ENCODE peak calls at places on chromosome 1, in ten cellular contexts. S, K, W, T, A, X, V, D, L and B are unnamed samples.
A peak's percentile ranks its signal among the peaks of the same experiment; 100 is the strongest.

GRCh38 chr1:107788189-107788588 is 176.8 kb downstream of the VAV3 start:
- DNase-seq in S (no peak), K (no peak), W (no peak), T (no peak), A (no peak), X (no peak), V (no peak), D (no peak), L (no peak), B (no peak)

GRCh38 chr1:220094016-220094911 is at the start of gene IARS2:
- DNase-seq in S (peak; percentile 32), K (peak; percentile 97), W (peak; percentile 94), T (peak; percentile 16), A (peak; percentile 24), X (peak; percentile 84), V (peak; percentile 94), D (peak; percentile 58), L (peak; percentile 85), B (peak; percentile 63)

GRCh38 chr1:29990304-29990703 is 733.1 kb downstream of the MATN1 start:
- DNase-seq in S (no peak), K (no peak), W (no peak), T (no peak), A (no peak), X (no peak), V (no peak), D (no peak), L (no peak), B (no peak)

GRCh38 chr1:226728448-226728847 is 10.6 kb downstream of the ITPKB start:
- DNase-seq in S (no peak), K (no peak), W (no peak), T (no peak), A (no peak), X (no peak), V (no peak), D (no peak), L (no peak), B (no peak)

GRCh38 chr1:185895208-185895900 is 161.2 kb downstream of the HMCN1 start:
- DNase-seq in S (no peak), K (no peak), W (no peak), T (no peak), A (no peak), X (peak; percentile 35), V (no peak), D (no peak), L (peak; percentile 40), B (no peak)

GRCh38 chr1:209383422-209383821 is 200.1 kb upstream of the CAMK1G start:
- DNase-seq in S (no peak), K (no peak), W (peak; percentile 84), T (no peak), A (no peak), X (no peak), V (no peak), D (no peak), L (no peak), B (no peak)

GRCh38 chr1:169873582-169874200 is 20.0 kb downstream of the SCYL3 start:
- DNase-seq in S (no peak), K (no peak), W (peak; percentile 54), T (no peak), A (no peak), X (no peak), V (no peak), D (no peak), L (no peak), B (no peak)

GRCh38 chr1:232509570-232509969 is 120.4 kb downstream of the SIPA1L2 start:
- DNase-seq in S (no peak), K (no peak), W (no peak), T (no peak), A (no peak), X (peak; percentile 53), V (no peak), D (no peak), L (peak; percentile 12), B (peak; percentile 28)

GRCh38 chr1:46613661-46614603 is 2.7 kb downstream of the MOB3C start:
- DNase-seq in S (no peak), K (peak; percentile 92), W (peak; percentile 39), T (peak; percentile 31), A (no peak), X (peak; percentile 83), V (peak; percentile 97), D (peak; percentile 13), L (peak; percentile 72), B (no peak)

GRCh38 chr1:46614604-46614984 is 2.0 kb downstream of the MOB3C start:
- DNase-seq in S (no peak), K (no peak), W (no peak), T (no peak), A (no peak), X (no peak), V (no peak), D (no peak), L (no peak), B (no peak)

GRCh38 chr1:46611691-46612221 is 4.9 kb downstream of the MOB3C start:
- DNase-seq in S (no peak), K (no peak), W (peak; percentile 97), T (no peak), A (no peak), X (no peak), V (peak; percentile 59), D (no peak), L (peak; percentile 13), B (no peak)

GRCh38 chr1:46615088-46615487 is 1.5 kb downstream of the MOB3C start:
- DNase-seq in S (no peak), K (no peak), W (no peak), T (no peak), A (no peak), X (no peak), V (no peak), D (no peak), L (no peak), B (no peak)

DNA sequence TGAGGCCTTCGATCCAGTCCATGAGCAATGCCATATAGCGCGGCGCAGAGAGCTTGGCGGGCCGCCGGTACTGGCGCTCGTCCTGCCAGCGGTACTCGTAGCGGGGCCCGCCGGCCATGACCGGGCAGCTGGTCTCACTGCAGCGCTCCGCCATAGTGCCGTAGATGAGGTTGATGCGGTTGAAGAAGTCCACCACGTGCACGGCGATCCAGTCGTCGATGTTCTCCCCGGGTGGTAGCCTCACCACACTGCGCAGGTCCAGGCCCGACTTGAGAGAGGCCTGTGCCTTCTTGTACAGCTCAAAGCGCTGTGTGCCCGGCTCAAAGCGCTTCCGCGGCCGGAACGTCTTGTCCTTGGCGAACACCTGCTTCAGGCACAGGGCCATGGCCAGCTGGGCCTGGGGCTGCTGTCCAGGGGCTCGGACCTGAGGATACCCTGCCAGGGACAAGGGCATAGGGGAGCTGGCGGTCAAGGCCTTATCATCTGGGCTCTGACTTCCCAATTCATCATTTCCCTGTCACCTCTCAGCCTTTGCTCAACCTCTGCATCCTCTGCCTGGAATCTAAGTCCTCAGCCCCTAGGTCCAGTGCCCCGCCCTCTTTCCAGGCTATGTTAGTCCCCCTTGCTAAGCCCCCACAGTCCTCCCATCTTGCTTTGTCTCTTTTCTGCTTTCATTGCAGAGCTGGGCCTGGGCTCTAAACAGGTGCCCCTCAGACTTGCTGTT is 3.5 kb downstream of the MOB3C start:
- DNase-seq in S (no peak), K (no peak), W (no peak), T (no peak), A (no peak), X (no peak), V (peak; percentile 92), D (no peak), L (no peak), B (no peak)
- H3K4me3 ChIP-seq in S (no peak overlapping the region), K (peak overlapping the region; percentile 39), W (no peak overlapping the region), T (peak overlapping the region; percentile 39), A (no peak overlapping the region), X (no peak overlapping the region), V (peak overlapping the region; percentile 46), D (no peak overlapping the region), L (no peak overlapping the region), B (no peak overlapping the region)

GRCh38 chr1:998905-999796 is 746 bp downstream of the HES4 start:
- DNase-seq in S (no peak), K (peak; percentile 71), W (peak; percentile 65), T (no peak), A (no peak), X (peak; percentile 46), V (peak; percentile 63), D (no peak), L (peak; percentile 37), B (no peak)

GRCh38 chr1:998051-998821 is 1.7 kb downstream of the HES4 start:
- DNase-seq in S (no peak), K (peak; percentile 67), W (no peak), T (no peak), A (no peak), X (no peak), V (peak; percentile 50), D (no peak), L (no peak), B (no peak)

GRCh38 chr1:1000357-1001056 is 610 bp upstream of the HES4 start:
- DNase-seq in S (no peak), K (peak; percentile 90), W (peak; percentile 90), T (no peak), A (peak; percentile 29), X (peak; percentile 93), V (peak; percentile 85), D (peak; percentile 60), L (peak; percentile 85), B (peak; percentile 70)

GRCh38 chr1:1001057-1001630 is 1.2 kb upstream of the HES4 start:
- DNase-seq in S (no peak), K (peak; percentile 73), W (no peak), T (no peak), A (no peak), X (no peak), V (peak; percentile 53), D (no peak), L (no peak), B (no peak)

DNA sequence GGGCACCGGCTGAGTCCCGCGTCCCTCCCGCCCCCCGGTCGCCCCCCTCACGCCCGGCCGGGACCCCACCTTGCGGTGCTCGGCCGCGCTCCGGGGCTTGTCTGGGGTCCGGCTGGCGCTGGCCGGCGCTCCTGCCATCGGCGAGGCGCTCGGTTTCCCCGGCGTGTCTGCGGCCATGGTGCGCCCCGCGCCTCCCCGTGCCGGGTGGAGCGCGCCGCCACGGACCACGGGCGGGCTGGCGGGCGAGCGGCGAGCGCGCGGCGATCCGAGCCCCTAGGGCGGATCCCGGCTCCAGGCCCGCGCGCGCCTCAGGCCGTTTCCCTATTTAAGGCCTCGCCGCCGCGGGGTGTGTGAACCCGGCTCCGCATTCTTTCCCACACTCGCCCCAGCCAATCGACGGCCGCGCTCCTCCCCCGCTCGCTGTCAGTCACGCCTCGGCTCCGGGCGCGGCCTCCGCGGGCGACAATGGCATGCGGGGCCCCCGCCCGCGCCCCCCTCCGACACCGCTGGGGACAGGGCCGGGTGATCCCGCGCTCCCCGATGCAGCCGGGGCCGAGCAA is at the start of gene HES4:
- DNase-seq in S (no peak), K (peak; percentile 96), W (peak; percentile 97), T (no peak), A (peak; percentile 56), X (peak; percentile 94), V (peak; percentile 90), D (peak; percentile 77), L (peak; percentile 93), B (peak; percentile 76)
- H3K4me3 ChIP-seq in S (peak within 1 kb of the TSS; percentile 54), K (peak within 1 kb of the TSS; percentile 59), W (peak within 1 kb of the TSS; percentile 93), T (peak within 1 kb of the TSS; percentile 75), A (peak within 1 kb of the TSS; percentile 50), X (peak within 1 kb of the TSS; percentile 70), V (peak within 1 kb of the TSS; percentile 81), D (peak within 1 kb of the TSS; percentile 56), L (peak within 1 kb of the TSS; percentile 64), B (peak within 1 kb of the TSS; percentile 60)

GRCh38 chr1:178487070-178487615 is 9.6 kb downstream of the CLEC20A start:
- DNase-seq in S (no peak), K (no peak), W (no peak), T (no peak), A (no peak), X (no peak), V (no peak), D (no peak), L (no peak), B (no peak)

GRCh38 chr1:178485467-178486098 is 11.2 kb downstream of the CLEC20A start:
- DNase-seq in S (no peak), K (no peak), W (no peak), T (no peak), A (no peak), X (peak; percentile 13), V (no peak), D (no peak), L (peak; percentile 39), B (no peak)

GRCh38 chr1:178488393-178488792 is 8.4 kb downstream of the CLEC20A start:
- DNase-seq in S (no peak), K (no peak), W (no peak), T (no peak), A (no peak), X (no peak), V (no peak), D (no peak), L (no peak), B (no peak)

GRCh38 chr1:178484698-178485225 is 12.0 kb downstream of the CLEC20A start:
- DNase-seq in S (no peak), K (no peak), W (no peak), T (no peak), A (no peak), X (no peak), V (no peak), D (no peak), L (peak; percentile 25), B (no peak)

GRCh38 chr1:178486100-178487069 is 10.4 kb downstream of the CLEC20A start:
- DNase-seq in S (no peak), K (no peak), W (no peak), T (no peak), A (no peak), X (no peak), V (no peak), D (no peak), L (no peak), B (no peak)
- H3K4me3 ChIP-seq in S (no peak overlapping the region), K (peak overlapping the region; percentile 40), W (no peak overlapping the region), T (peak overlapping the region; percentile 36), A (no peak overlapping the region), X (peak overlapping the region; percentile 7), V (peak overlapping the region; percentile 52), D (no peak overlapping the region), L (peak overlapping the region; percentile 32), B (peak overlapping the region; percentile 7)

GRCh38 chr1:201259476-201260235 is 23.6 kb upstream of the PKP1 start:
- DNase-seq in S (no peak), K (no peak), W (no peak), T (no peak), A (no peak), X (no peak), V (no peak), D (no peak), L (peak; percentile 23), B (no peak)

GRCh38 chr1:201258763-201259230 is 24.5 kb upstream of the PKP1 start:
- DNase-seq in S (no peak), K (no peak), W (no peak), T (no peak), A (no peak), X (no peak), V (no peak), D (no peak), L (no peak), B (no peak)

GRCh38 chr1:201261771-201262547 is 21.3 kb upstream of the PKP1 start:
- DNase-seq in S (no peak), K (no peak), W (no peak), T (no peak), A (no peak), X (no peak), V (no peak), D (no peak), L (peak; percentile 28), B (no peak)

GRCh38 chr1:201260648-201261311 is 22.5 kb upstream of the PKP1 start:
- DNase-seq in S (no peak), K (no peak), W (no peak), T (no peak), A (no peak), X (no peak), V (no peak), D (no peak), L (no peak), B (no peak)

DNA sequence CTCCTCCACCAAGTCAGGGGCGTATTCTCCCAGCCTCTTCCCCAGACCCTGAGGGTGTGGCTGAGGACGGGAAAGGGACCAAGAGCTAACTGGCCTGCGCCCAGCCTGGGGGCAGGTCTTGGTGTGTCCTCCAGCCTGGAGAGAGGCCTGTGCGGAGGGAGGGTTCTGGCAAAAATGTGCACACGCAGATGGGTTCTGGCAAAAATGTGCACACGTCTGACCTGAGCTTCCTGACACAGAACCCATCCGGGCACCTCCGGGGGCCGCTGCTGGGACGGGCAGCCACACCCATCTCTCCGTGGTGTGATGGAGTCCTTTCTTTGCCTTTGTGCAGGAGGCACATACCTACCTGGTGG is 23.1 kb upstream of the PKP1 start:
- DNase-seq in S (no peak), K (no peak), W (no peak), T (no peak), A (no peak), X (no peak), V (no peak), D (no peak), L (no peak), B (no peak)
- H3K4me3 ChIP-seq in S (no peak overlapping the region), K (no peak overlapping the region), W (no peak overlapping the region), T (peak overlapping the region; percentile 20), A (no peak overlapping the region), X (no peak overlapping the region), V (no peak overlapping the region), D (no peak overlapping the region), L (no peak overlapping the region), B (no peak overlapping the region)